ENCODE peak calls at places on chromosomes 11 and 22, in four cellular contexts. Q is H9, F is H1, Z is neuronal stem cell. H is an unnamed sample.
A peak's percentile ranks its signal among the peaks of the same experiment; 100 is the strongest.

GRCh38 chr11:6725386-6725896 is 42.3 kb upstream of the MRPL17 start:
- DNase-seq in F (no peak), Q (no peak), Z (no peak), H (no peak)

GRCh38 chr11:117444256-117445096 is 116.8 kb downstream of the CEP164 start:
- DNase-seq in Q (no peak), F (no peak), Z (no peak), H (no peak)

GRCh38 chr22:28608546-28608945 is 71.1 kb downstream of the TTC28 start:
- DNase-seq in Z (no peak), F (no peak), Q (no peak), H (no peak)

GRCh38 chr22:23401910-23402274 is 178.2 kb downstream of the IGLL1 start:
- DNase-seq in Z (no peak), Q (no peak), F (no peak), H (no peak)

GRCh38 chr22:39954584-39955055 is 5.6 kb upstream of the TMA7B start:
- DNase-seq in Z (no peak), Q (no peak), F (no peak), H (peak; percentile 78)

GRCh38 chr11:2748061-2748813 is 48.4 kb upstream of the KCNQ1OT1 start:
- DNase-seq in F (no peak), Q (no peak), Z (no peak), H (no peak)

GRCh38 chr11:65918211-65919150 is at the start of gene C11orf68:
- DNase-seq in Q (no peak), F (peak; percentile 55), Z (no peak), H (no peak)

GRCh38 chr22:27394806-27395404 is 406.7 kb downstream of the MN1 start:
- DNase-seq in Q (no peak), Z (no peak), F (no peak), H (no peak)

GRCh38 chr22:25062378-25063095 is 110.0 kb downstream of the KIAA1671 start:
- DNase-seq in Z (no peak), F (no peak), Q (no peak), H (peak; percentile 18)

GRCh38 chr22:30474683-30475424 is 3.0 kb upstream of the SEC14L3 start:
- DNase-seq in Z (no peak), F (no peak), Q (peak; percentile 45), H (no peak)

GRCh38 chr11:117657801-117658200 is 139.2 kb downstream of the DSCAML1 start:
- DNase-seq in Z (no peak), Q (no peak), F (no peak), H (no peak)

GRCh38 chr11:58506935-58507334 is 970 bp downstream of the OR5B21 start:
- DNase-seq in Q (no peak), Z (no peak), F (no peak), H (no peak)

GRCh38 chr22:40058265-40058664 is 63.5 kb downstream of the FAM83F start:
- DNase-seq in F (no peak), Z (no peak), Q (no peak), H (no peak)

GRCh38 chr11:44493383-44493782 is 72.1 kb upstream of the CD82 start:
- DNase-seq in Q (no peak), F (no peak), Z (no peak), H (no peak)

GRCh38 chr22:42078469-42079318 is 806 bp upstream of the SMDT1 start:
- DNase-seq in Q (peak; percentile 47), F (no peak), Z (no peak), H (no peak)

GRCh38 chr11:131481317-131481716 is 110.9 kb downstream of the NTM start:
- DNase-seq in Z (no peak), Q (no peak), F (no peak), H (no peak)

GRCh38 chr11:59267738-59268475 is 55.2 kb upstream of the MPEG1 start:
- DNase-seq in Q (no peak), F (no peak), Z (no peak), H (no peak)

GRCh38 chr11:94740975-94741707 is 27.0 kb upstream of the AMOTL1 start:
- DNase-seq in Q (peak; percentile 47), F (peak; percentile 62), Z (peak; percentile 49), H (peak; percentile 77)

GRCh38 chr22:29916007-29916544 is 33.1 kb downstream of the MTMR3 start:
- DNase-seq in Z (no peak), F (no peak), Q (no peak), H (peak; percentile 60)

GRCh38 chr22:42967933-42968332 is 47.0 kb downstream of the PACSIN2 start:
- DNase-seq in F (no peak), Q (no peak), Z (no peak), H (no peak)

GRCh38 chr22:37007666-37008065 is 11.6 kb downstream of the TST start:
- DNase-seq in Q (no peak), Z (no peak), F (no peak), H (no peak)

GRCh38 chr11:73463359-73463758 is 87.2 kb downstream of the RELT start:
- DNase-seq in Q (no peak), Z (no peak), F (no peak), H (peak; percentile 69)

GRCh38 chr11:93585758-93586157 is 42.6 kb upstream of the SMCO4 start:
- DNase-seq in Q (no peak), F (no peak), Z (no peak), H (peak; percentile 83)

GRCh38 chr11:64007629-64008282 is 21.5 kb downstream of the OTUB1 start:
- DNase-seq in Q (peak; percentile 77), F (peak; percentile 73), Z (no peak), H (peak; percentile 64)

GRCh38 chr11:123438191-123438627 is 8.1 kb downstream of the GRAMD1B start:
- DNase-seq in Q (peak; percentile 47), Z (no peak), F (no peak), H (no peak)

GRCh38 chr11:77547863-77548551 is 41.7 kb upstream of the AQP11 start:
- DNase-seq in Q (peak; percentile 80), F (no peak), Z (peak; percentile 56), H (peak; percentile 71)

GRCh38 chr11:34505874-34506273 is 7.7 kb downstream of the ELF5 start:
- DNase-seq in Q (no peak), Z (no peak), F (no peak), H (no peak)

GRCh38 chr11:57763568-57763967 is 2.0 kb downstream of the CTNND1 start:
- DNase-seq in Z (no peak), F (no peak), Q (no peak), H (peak; percentile 69)

GRCh38 chr11:134669796-134670195 is 257.8 kb upstream of the B3GAT1 start:
- DNase-seq in Q (no peak), Z (no peak), F (no peak), H (no peak)

GRCh38 chr11:78583889-78584288 is 9.2 kb upstream of the NARS2 start:
- DNase-seq in F (no peak), Q (no peak), Z (no peak), H (no peak)

GRCh38 chr11:96186806-96187205 is 156.2 kb downstream of the MAML2 start:
- DNase-seq in Z (no peak), F (no peak), Q (no peak), H (no peak)

GRCh38 chr11:126391286-126391954 is 35.9 kb downstream of the ST3GAL4 start:
- DNase-seq in F (no peak), Q (no peak), Z (no peak), H (no peak)

GRCh38 chr11:125772834-125773505 is 5.7 kb downstream of the PATE2 start:
- DNase-seq in Z (no peak), Q (no peak), F (no peak), H (no peak)

GRCh38 chr11:109432105-109432504 is 10.1 kb downstream of the C11orf87 start:
- DNase-seq in Q (no peak), F (no peak), Z (no peak), H (no peak)

GRCh38 chr11:70411713-70412452 is 13.6 kb downstream of the CTTN start:
- DNase-seq in Z (no peak), F (no peak), Q (no peak), H (no peak)

GRCh38 chr11:63769044-63769718 is 606 bp upstream of the ZFTA start:
- DNase-seq in F (peak; percentile 72), Z (peak; percentile 41), Q (no peak), H (peak; percentile 40)

GRCh38 chr11:10658621-10659338 is 34.8 kb downstream of the IRAG1 start:
- DNase-seq in Q (no peak), F (no peak), Z (no peak), H (peak; percentile 84)
- H2BK15ac ChIP-seq in Q (no peak overlapping the region), F (peak overlapping the region; percentile 18), Z (no peak overlapping the region), H (peak overlapping the region; percentile 75)

GRCh38 chr11:9211322-9211721 is 53.8 kb downstream of the DENND5A start:
- DNase-seq in Z (no peak), Q (no peak), F (no peak), H (no peak)

GRCh38 chr11:9219115-9219514 is 46.0 kb downstream of the DENND5A start:
- DNase-seq in F (no peak), Q (no peak), Z (no peak), H (peak; percentile 52)

GRCh38 chr11:9210224-9210921 is 54.8 kb downstream of the DENND5A start:
- DNase-seq in Q (no peak), F (no peak), Z (no peak), H (no peak)

GRCh38 chr11:9210922-9211320 is 54.2 kb downstream of the DENND5A start:
- DNase-seq in Z (no peak), Q (no peak), F (no peak), H (peak; percentile 52)

DNA sequence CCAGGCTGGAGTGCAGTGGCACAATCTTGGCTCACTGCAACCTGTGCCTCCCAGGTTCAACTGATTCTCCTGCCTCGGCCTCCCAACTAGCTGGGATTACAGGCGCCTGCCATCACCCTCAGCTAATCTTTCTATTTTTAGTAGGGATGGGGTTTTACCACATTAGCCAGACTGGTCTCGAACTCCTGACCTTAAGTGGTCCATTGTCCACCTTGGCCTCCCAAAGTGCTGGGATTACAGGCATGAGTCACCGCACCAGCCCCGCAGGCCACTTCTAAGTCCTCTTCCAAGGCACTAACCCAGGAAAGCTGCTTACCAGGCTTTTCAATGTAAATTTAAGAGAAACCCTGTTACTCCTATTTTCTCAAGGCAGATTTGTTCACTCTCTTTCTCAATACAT is 50.4 kb downstream of the DENND5A start:
- DNase-seq in Z (no peak), F (no peak), Q (no peak), H (peak; percentile 83)
- H2BK12ac ChIP-seq in Z (no peak overlapping the region), F (no peak overlapping the region), Q (no peak overlapping the region), H (no peak overlapping the region)

DNA sequence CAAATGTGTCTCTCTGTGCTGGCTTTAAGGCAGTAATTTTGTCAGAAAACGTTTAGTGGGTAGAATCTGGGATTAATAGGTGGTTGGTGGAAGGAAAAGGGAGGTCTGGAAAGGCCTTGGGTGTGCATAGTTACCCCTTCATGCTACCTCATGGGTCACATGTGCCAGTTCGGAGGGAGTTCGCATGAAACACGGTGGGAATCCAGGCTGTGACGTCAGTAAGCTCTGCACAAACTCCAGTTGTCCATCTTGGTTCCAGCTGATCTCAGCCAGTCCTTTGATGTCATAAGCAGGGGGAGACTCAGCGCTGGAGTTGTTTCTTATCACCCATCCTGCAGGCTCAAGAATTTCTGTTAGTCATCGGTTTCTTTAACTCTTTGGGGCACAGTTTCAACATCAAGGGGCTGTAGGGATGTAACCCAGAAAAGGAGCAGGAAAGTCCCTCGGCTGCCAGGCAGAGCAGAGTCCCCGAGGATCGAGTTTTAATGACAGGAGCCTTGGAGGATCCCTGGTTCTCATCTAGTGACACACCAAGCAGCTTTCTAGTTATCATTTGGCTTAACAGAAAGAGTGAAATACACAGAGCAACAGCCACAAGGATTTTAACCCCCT is 28.9 kb downstream of the MOV10L1 start:
- DNase-seq in Q (no peak), F (no peak), Z (no peak), H (peak; percentile 99)
- H2BK120ac ChIP-seq in Q (no peak overlapping the region), F (no peak overlapping the region), Z (no peak overlapping the region), H (no peak overlapping the region)

DNA sequence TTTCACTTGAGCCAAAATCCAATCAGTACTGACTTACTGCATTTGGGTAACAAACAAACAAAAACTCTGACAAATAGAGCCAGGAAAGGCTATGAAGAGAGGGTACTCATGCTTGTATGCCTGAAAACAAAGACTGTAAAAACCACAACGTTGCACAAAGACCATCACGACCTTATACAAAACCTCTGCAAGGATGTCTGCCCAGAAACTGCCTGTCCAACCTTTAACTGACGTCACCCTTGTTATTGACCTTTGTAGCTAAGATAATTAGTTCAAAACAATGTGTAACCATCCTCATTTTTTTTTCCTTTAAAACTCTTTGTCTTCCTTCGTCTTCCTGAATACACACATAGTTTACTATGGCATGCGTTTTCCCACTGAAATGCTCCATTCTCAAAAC is 827 bp upstream of the CREBZF start:
- DNase-seq in F (no peak), Q (no peak), Z (no peak), H (no peak)
- H2BK15ac ChIP-seq in F (no peak overlapping the region), Q (no peak overlapping the region), Z (no peak overlapping the region), H (no peak overlapping the region)